ENCODE peak calls at places on chromosome 11, in eight cellular contexts. One of them, this sample, is unnamed.

GRCh38 chr11:112227002-112227401 is 774 bp downstream of the PTS start:
- DNase-seq in NCI-H2227 treated with DMSO at 0.1 percent for 48 hours: no peak
- DNase-seq in iris pigment epithelial cell: peak
- DNase-seq in astrocyte of the cerebellum: no peak
- DNase-seq in Karpas-422: no peak
- DNase-seq in stimulated activated CD4-positive, alpha-beta T cell treated with anti-CD3 and anti-CD28 coated beads, Interleukin-2, amount 100 ng/mL, for 48 hours: no peak
- DNase-seq in activated CD4-positive, alpha-beta T cell treated with anti-CD3 and anti-CD28 coated beads for 4 hours: no peak
- DNase-seq in fibroblast of mammary gland: peak
- DNase-seq in this sample: peak

GRCh38 chr11:57116654-57117053 is 65.1 kb upstream of the LRRC55 start:
- DNase-seq in NCI-H2227 treated with DMSO at 0.1 percent for 48 hours: no peak
- DNase-seq in iris pigment epithelial cell: peak
- DNase-seq in astrocyte of the cerebellum: peak
- DNase-seq in Karpas-422: peak
- DNase-seq in stimulated activated CD4-positive, alpha-beta T cell treated with anti-CD3 and anti-CD28 coated beads, Interleukin-2, amount 100 ng/mL, for 48 hours: no peak
- DNase-seq in activated CD4-positive, alpha-beta T cell treated with anti-CD3 and anti-CD28 coated beads for 4 hours: no peak
- DNase-seq in fibroblast of mammary gland: peak
- DNase-seq in this sample: no peak

GRCh38 chr11:89381094-89381493 is 110.1 kb downstream of the NOX4 start:
- DNase-seq in NCI-H2227 treated with DMSO at 0.1 percent for 48 hours: no peak
- DNase-seq in iris pigment epithelial cell: peak
- DNase-seq in astrocyte of the cerebellum: peak
- DNase-seq in Karpas-422: no peak
- DNase-seq in stimulated activated CD4-positive, alpha-beta T cell treated with anti-CD3 and anti-CD28 coated beads, Interleukin-2, amount 100 ng/mL, for 48 hours: no peak
- DNase-seq in activated CD4-positive, alpha-beta T cell treated with anti-CD3 and anti-CD28 coated beads for 4 hours: no peak
- DNase-seq in fibroblast of mammary gland: peak
- DNase-seq in this sample: no peak

GRCh38 chr11:61494341-61495038 is 14.1 kb upstream of the LRRC10B start:
- DNase-seq in NCI-H2227 treated with DMSO at 0.1 percent for 48 hours: no peak
- DNase-seq in iris pigment epithelial cell: no peak
- DNase-seq in astrocyte of the cerebellum: no peak
- DNase-seq in Karpas-422: no peak
- DNase-seq in stimulated activated CD4-positive, alpha-beta T cell treated with anti-CD3 and anti-CD28 coated beads, Interleukin-2, amount 100 ng/mL, for 48 hours: no peak
- DNase-seq in activated CD4-positive, alpha-beta T cell treated with anti-CD3 and anti-CD28 coated beads for 4 hours: no peak
- DNase-seq in fibroblast of mammary gland: no peak
- DNase-seq in this sample: no peak

GRCh38 chr11:70511345-70511744 is 113.0 kb downstream of the CTTN start:
- DNase-seq in NCI-H2227 treated with DMSO at 0.1 percent for 48 hours: no peak
- DNase-seq in iris pigment epithelial cell: no peak
- DNase-seq in astrocyte of the cerebellum: no peak
- DNase-seq in Karpas-422: no peak
- DNase-seq in stimulated activated CD4-positive, alpha-beta T cell treated with anti-CD3 and anti-CD28 coated beads, Interleukin-2, amount 100 ng/mL, for 48 hours: no peak
- DNase-seq in activated CD4-positive, alpha-beta T cell treated with anti-CD3 and anti-CD28 coated beads for 4 hours: no peak
- DNase-seq in fibroblast of mammary gland: no peak
- DNase-seq in this sample: no peak

GRCh38 chr11:82229346-82229745 is 504.3 kb downstream of the FAM181B start:
- DNase-seq in NCI-H2227 treated with DMSO at 0.1 percent for 48 hours: no peak
- DNase-seq in iris pigment epithelial cell: peak
- DNase-seq in astrocyte of the cerebellum: peak
- DNase-seq in Karpas-422: peak
- DNase-seq in stimulated activated CD4-positive, alpha-beta T cell treated with anti-CD3 and anti-CD28 coated beads, Interleukin-2, amount 100 ng/mL, for 48 hours: no peak
- DNase-seq in activated CD4-positive, alpha-beta T cell treated with anti-CD3 and anti-CD28 coated beads for 4 hours: no peak
- DNase-seq in fibroblast of mammary gland: peak
- DNase-seq in this sample: no peak

GRCh38 chr11:1777737-1778136 is 14.0 kb upstream of the CTSD start:
- DNase-seq in NCI-H2227 treated with DMSO at 0.1 percent for 48 hours: no peak
- DNase-seq in iris pigment epithelial cell: no peak
- DNase-seq in astrocyte of the cerebellum: no peak
- DNase-seq in Karpas-422: no peak
- DNase-seq in stimulated activated CD4-positive, alpha-beta T cell treated with anti-CD3 and anti-CD28 coated beads, Interleukin-2, amount 100 ng/mL, for 48 hours: no peak
- DNase-seq in activated CD4-positive, alpha-beta T cell treated with anti-CD3 and anti-CD28 coated beads for 4 hours: no peak
- DNase-seq in fibroblast of mammary gland: no peak
- DNase-seq in this sample: no peak

GRCh38 chr11:58391879-58392278 is 14.8 kb downstream of the OR5B3 start:
- DNase-seq in NCI-H2227 treated with DMSO at 0.1 percent for 48 hours: no peak
- DNase-seq in iris pigment epithelial cell: peak
- DNase-seq in astrocyte of the cerebellum: no peak
- DNase-seq in Karpas-422: no peak
- DNase-seq in stimulated activated CD4-positive, alpha-beta T cell treated with anti-CD3 and anti-CD28 coated beads, Interleukin-2, amount 100 ng/mL, for 48 hours: no peak
- DNase-seq in activated CD4-positive, alpha-beta T cell treated with anti-CD3 and anti-CD28 coated beads for 4 hours: no peak
- DNase-seq in fibroblast of mammary gland: peak
- DNase-seq in this sample: no peak

GRCh38 chr11:9748361-9748970 is 84.6 kb downstream of the SWAP70 start:
- DNase-seq in NCI-H2227 treated with DMSO at 0.1 percent for 48 hours: peak
- DNase-seq in iris pigment epithelial cell: peak
- DNase-seq in astrocyte of the cerebellum: peak
- DNase-seq in Karpas-422: peak
- DNase-seq in stimulated activated CD4-positive, alpha-beta T cell treated with anti-CD3 and anti-CD28 coated beads, Interleukin-2, amount 100 ng/mL, for 48 hours: peak
- DNase-seq in activated CD4-positive, alpha-beta T cell treated with anti-CD3 and anti-CD28 coated beads for 4 hours: peak
- DNase-seq in fibroblast of mammary gland: peak
- DNase-seq in this sample: peak

GRCh38 chr11:122872046-122872445 is 10.5 kb upstream of the JHY start:
- DNase-seq in NCI-H2227 treated with DMSO at 0.1 percent for 48 hours: no peak
- DNase-seq in iris pigment epithelial cell: no peak
- DNase-seq in astrocyte of the cerebellum: no peak
- DNase-seq in Karpas-422: no peak
- DNase-seq in stimulated activated CD4-positive, alpha-beta T cell treated with anti-CD3 and anti-CD28 coated beads, Interleukin-2, amount 100 ng/mL, for 48 hours: no peak
- DNase-seq in activated CD4-positive, alpha-beta T cell treated with anti-CD3 and anti-CD28 coated beads for 4 hours: no peak
- DNase-seq in fibroblast of mammary gland: no peak
- DNase-seq in this sample: no peak

GRCh38 chr11:60118333-60118732 is 29.9 kb downstream of the MS4A2 start:
- DNase-seq in NCI-H2227 treated with DMSO at 0.1 percent for 48 hours: no peak
- DNase-seq in iris pigment epithelial cell: no peak
- DNase-seq in astrocyte of the cerebellum: no peak
- DNase-seq in Karpas-422: no peak
- DNase-seq in stimulated activated CD4-positive, alpha-beta T cell treated with anti-CD3 and anti-CD28 coated beads, Interleukin-2, amount 100 ng/mL, for 48 hours: no peak
- DNase-seq in activated CD4-positive, alpha-beta T cell treated with anti-CD3 and anti-CD28 coated beads for 4 hours: no peak
- DNase-seq in fibroblast of mammary gland: no peak
- DNase-seq in this sample: no peak

GRCh38 chr11:109946322-109946846 is 146.8 kb upstream of the ZC3H12C start:
- DNase-seq in NCI-H2227 treated with DMSO at 0.1 percent for 48 hours: peak
- DNase-seq in iris pigment epithelial cell: peak
- DNase-seq in astrocyte of the cerebellum: peak
- DNase-seq in Karpas-422: peak
- DNase-seq in stimulated activated CD4-positive, alpha-beta T cell treated with anti-CD3 and anti-CD28 coated beads, Interleukin-2, amount 100 ng/mL, for 48 hours: peak
- DNase-seq in activated CD4-positive, alpha-beta T cell treated with anti-CD3 and anti-CD28 coated beads for 4 hours: peak
- DNase-seq in fibroblast of mammary gland: peak
- DNase-seq in this sample: peak

GRCh38 chr11:67400251-67400941 is 1.3 kb downstream of the PPP1CA start:
- DNase-seq in NCI-H2227 treated with DMSO at 0.1 percent for 48 hours: no peak
- DNase-seq in iris pigment epithelial cell: no peak
- DNase-seq in astrocyte of the cerebellum: no peak
- DNase-seq in Karpas-422: no peak
- DNase-seq in stimulated activated CD4-positive, alpha-beta T cell treated with anti-CD3 and anti-CD28 coated beads, Interleukin-2, amount 100 ng/mL, for 48 hours: no peak
- DNase-seq in activated CD4-positive, alpha-beta T cell treated with anti-CD3 and anti-CD28 coated beads for 4 hours: no peak
- DNase-seq in fibroblast of mammary gland: peak
- DNase-seq in this sample: no peak

GRCh38 chr11:114074546-114075342 is 15.2 kb downstream of the ZBTB16 start:
- DNase-seq in NCI-H2227 treated with DMSO at 0.1 percent for 48 hours: no peak
- DNase-seq in iris pigment epithelial cell: no peak
- DNase-seq in astrocyte of the cerebellum: no peak
- DNase-seq in Karpas-422: no peak
- DNase-seq in stimulated activated CD4-positive, alpha-beta T cell treated with anti-CD3 and anti-CD28 coated beads, Interleukin-2, amount 100 ng/mL, for 48 hours: no peak
- DNase-seq in activated CD4-positive, alpha-beta T cell treated with anti-CD3 and anti-CD28 coated beads for 4 hours: no peak
- DNase-seq in fibroblast of mammary gland: no peak
- DNase-seq in this sample: no peak

GRCh38 chr11:104705475-104706195 is 192.6 kb downstream of the CASP12 start:
- DNase-seq in NCI-H2227 treated with DMSO at 0.1 percent for 48 hours: no peak
- DNase-seq in iris pigment epithelial cell: peak
- DNase-seq in astrocyte of the cerebellum: peak
- DNase-seq in Karpas-422: peak
- DNase-seq in stimulated activated CD4-positive, alpha-beta T cell treated with anti-CD3 and anti-CD28 coated beads, Interleukin-2, amount 100 ng/mL, for 48 hours: peak
- DNase-seq in activated CD4-positive, alpha-beta T cell treated with anti-CD3 and anti-CD28 coated beads for 4 hours: peak
- DNase-seq in fibroblast of mammary gland: no peak
- DNase-seq in this sample: no peak

GRCh38 chr11:123690490-123690889 is 36.1 kb upstream of the SCN3B start:
- DNase-seq in NCI-H2227 treated with DMSO at 0.1 percent for 48 hours: no peak
- DNase-seq in iris pigment epithelial cell: peak
- DNase-seq in astrocyte of the cerebellum: no peak
- DNase-seq in Karpas-422: no peak
- DNase-seq in stimulated activated CD4-positive, alpha-beta T cell treated with anti-CD3 and anti-CD28 coated beads, Interleukin-2, amount 100 ng/mL, for 48 hours: peak
- DNase-seq in activated CD4-positive, alpha-beta T cell treated with anti-CD3 and anti-CD28 coated beads for 4 hours: no peak
- DNase-seq in fibroblast of mammary gland: peak
- DNase-seq in this sample: no peak

GRCh38 chr11:103284260-103284659 is 175.0 kb downstream of the DYNC2H1 start:
- DNase-seq in NCI-H2227 treated with DMSO at 0.1 percent for 48 hours: no peak
- DNase-seq in iris pigment epithelial cell: no peak
- DNase-seq in astrocyte of the cerebellum: no peak
- DNase-seq in Karpas-422: no peak
- DNase-seq in stimulated activated CD4-positive, alpha-beta T cell treated with anti-CD3 and anti-CD28 coated beads, Interleukin-2, amount 100 ng/mL, for 48 hours: no peak
- DNase-seq in activated CD4-positive, alpha-beta T cell treated with anti-CD3 and anti-CD28 coated beads for 4 hours: no peak
- DNase-seq in fibroblast of mammary gland: no peak
- DNase-seq in this sample: no peak